ENCODE peak calls at places on chromosomes 12 and 14, in four cellular contexts. H, Q, J and A are unnamed samples.
A peak's percentile ranks its signal among the peaks of the same experiment; 100 is the strongest.

GRCh38 chr12:12379831-12380730 is 23.2 kb downstream of the BORCS5 start:
- DNase-seq in H (no peak), Q (no peak), J (no peak), A (no peak)

GRCh38 chr12:57935839-57936512 is 5.4 kb upstream of the ATP23 start:
- DNase-seq in H (peak; percentile 95), Q (peak; percentile 92), J (peak; percentile 91), A (peak; percentile 98)

GRCh38 chr12:14938301-14938700 is at the start of gene ERP27:
- DNase-seq in H (no peak), Q (no peak), J (no peak), A (no peak)

GRCh38 chr12:52691076-52691764 is 11.0 kb upstream of the KRT1 start:
- DNase-seq in H (no peak), Q (no peak), J (peak; percentile 28), A (no peak)

GRCh38 chr14:55794655-55795583 is 214.9 kb downstream of the KTN1 start:
- DNase-seq in H (peak; percentile 61), Q (peak; percentile 33), J (peak; percentile 10), A (no peak)

GRCh38 chr12:94873368-94874085 is 130.0 kb downstream of the NDUFA12 start:
- DNase-seq in H (no peak), Q (no peak), J (peak; percentile 45), A (no peak)

GRCh38 chr14:31932675-31933074 is 144.4 kb upstream of the ARHGAP5 start:
- DNase-seq in H (no peak), Q (no peak), J (no peak), A (no peak)

GRCh38 chr14:84857571-84857970 is 672.4 kb upstream of the FLRT2 start:
- DNase-seq in H (peak; percentile 16), Q (no peak), J (no peak), A (no peak)

GRCh38 chr14:67240978-67241415 is 238 bp upstream of the PALS1 start:
- DNase-seq in H (peak; percentile 97), Q (peak; percentile 96), J (peak; percentile 98), A (peak; percentile 99)

GRCh38 chr12:38053655-38054464 is 262.7 kb upstream of the ALG10B start:
- DNase-seq in H (no peak), Q (no peak), J (peak; percentile 58), A (no peak)

GRCh38 chr12:79560165-79560889 is 130.4 kb downstream of the PAWR start:
- DNase-seq in H (peak; percentile 5), Q (no peak), J (peak; percentile 63), A (no peak)

GRCh38 chr14:100784523-100785337 is 41.2 kb upstream of the MEG3 start:
- DNase-seq in H (no peak), Q (no peak), J (no peak), A (no peak)

GRCh38 chr14:90383731-90384542 is 12.9 kb upstream of the CALM1 start:
- DNase-seq in H (peak; percentile 71), Q (peak; percentile 46), J (peak; percentile 68), A (peak; percentile 62)

GRCh38 chr14:22796087-22796707 is 19.0 kb downstream of the SLC7A7 start:
- DNase-seq in H (no peak), Q (no peak), J (no peak), A (no peak)

GRCh38 chr12:38384816-38385491 is 68.4 kb downstream of the ALG10B start:
- DNase-seq in H (no peak), Q (no peak), J (no peak), A (no peak)

GRCh38 chr14:49971156-49972141 is 78.6 kb downstream of the ARF6 start:
- DNase-seq in H (peak; percentile 43), Q (peak; percentile 25), J (no peak), A (peak; percentile 99)

GRCh38 chr12:24297516-24297915 is 348.0 kb upstream of the SOX5 start:
- DNase-seq in H (peak; percentile 27), Q (no peak), J (no peak), A (no peak)

GRCh38 chr14:72790887-72791566 is 102.9 kb downstream of the DPF3 start:
- DNase-seq in H (no peak), Q (no peak), J (no peak), A (no peak)

GRCh38 chr14:34693228-34693939 is 21.0 kb downstream of the CFL2 start:
- DNase-seq in H (peak; percentile 19), Q (no peak), J (peak; percentile 23), A (peak; percentile 61)

GRCh38 chr14:93040443-93040842 is 75.3 kb downstream of the ITPK1 start:
- DNase-seq in H (no peak), Q (no peak), J (no peak), A (no peak)

GRCh38 chr12:98639526-98639925 is 5.1 kb downstream of the IKBIP start:
- DNase-seq in H (no peak), Q (no peak), J (no peak), A (no peak)

GRCh38 chr12:104275689-104276088 is 27.9 kb upstream of the EID3 start:
- DNase-seq in H (no peak), Q (peak; percentile 53), J (no peak), A (no peak)

GRCh38 chr12:49810159-49810459 is 18.1 kb downstream of the NCKAP5L start:
- DNase-seq in H (no peak), Q (no peak), J (no peak), A (no peak)

GRCh38 chr12:46386360-46386867 is 13.8 kb upstream of the SLC38A2 start:
- DNase-seq in H (peak; percentile 97), Q (peak; percentile 98), J (no peak), A (no peak)

GRCh38 chr12:101671157-101671791 is 26.2 kb upstream of the CHPT1 start:
- DNase-seq in H (no peak), Q (no peak), J (no peak), A (peak; percentile 47)

GRCh38 chr12:12443482-12443881 is 86.6 kb downstream of the BORCS5 start:
- DNase-seq in H (peak; percentile 23), Q (no peak), J (no peak), A (no peak)

GRCh38 chr12:127077262-127078045 is 1189.5 kb upstream of the TMEM132C start:
- DNase-seq in H (no peak), Q (no peak), J (no peak), A (no peak)

DNA sequence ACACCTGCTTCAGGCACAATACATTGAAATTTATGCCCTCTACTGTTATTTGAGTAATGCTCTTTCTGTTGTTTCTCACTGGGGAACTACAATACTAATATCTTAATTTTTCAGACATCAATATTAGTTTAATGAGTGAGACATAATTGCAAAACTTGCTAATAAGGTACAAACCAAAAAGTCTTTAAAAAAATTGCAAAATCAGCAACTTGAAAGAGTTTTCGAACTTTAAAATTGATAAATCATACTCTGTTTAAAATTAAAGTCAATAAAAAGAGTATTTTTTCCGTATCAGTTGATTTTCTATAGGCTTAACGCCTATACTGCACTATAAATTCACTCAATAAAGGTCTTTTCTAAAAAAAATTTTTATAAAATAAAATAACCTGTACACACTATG is 1735.9 kb upstream of the SEL1L start:
- DNase-seq in H (no peak), Q (no peak), J (no peak), A (no peak)
- H3K4me3 ChIP-seq in H (no peak overlapping the region), Q (no peak overlapping the region), J (no peak overlapping the region), A (no peak overlapping the region)

GRCh38 chr12:67721216-67721615 is 72.7 kb downstream of the DYRK2 start:
- DNase-seq in H (no peak), Q (no peak), J (no peak), A (no peak)
- H3K4me3 ChIP-seq in H (no peak overlapping the region), Q (no peak overlapping the region), J (no peak overlapping the region), A (no peak overlapping the region)

DNA sequence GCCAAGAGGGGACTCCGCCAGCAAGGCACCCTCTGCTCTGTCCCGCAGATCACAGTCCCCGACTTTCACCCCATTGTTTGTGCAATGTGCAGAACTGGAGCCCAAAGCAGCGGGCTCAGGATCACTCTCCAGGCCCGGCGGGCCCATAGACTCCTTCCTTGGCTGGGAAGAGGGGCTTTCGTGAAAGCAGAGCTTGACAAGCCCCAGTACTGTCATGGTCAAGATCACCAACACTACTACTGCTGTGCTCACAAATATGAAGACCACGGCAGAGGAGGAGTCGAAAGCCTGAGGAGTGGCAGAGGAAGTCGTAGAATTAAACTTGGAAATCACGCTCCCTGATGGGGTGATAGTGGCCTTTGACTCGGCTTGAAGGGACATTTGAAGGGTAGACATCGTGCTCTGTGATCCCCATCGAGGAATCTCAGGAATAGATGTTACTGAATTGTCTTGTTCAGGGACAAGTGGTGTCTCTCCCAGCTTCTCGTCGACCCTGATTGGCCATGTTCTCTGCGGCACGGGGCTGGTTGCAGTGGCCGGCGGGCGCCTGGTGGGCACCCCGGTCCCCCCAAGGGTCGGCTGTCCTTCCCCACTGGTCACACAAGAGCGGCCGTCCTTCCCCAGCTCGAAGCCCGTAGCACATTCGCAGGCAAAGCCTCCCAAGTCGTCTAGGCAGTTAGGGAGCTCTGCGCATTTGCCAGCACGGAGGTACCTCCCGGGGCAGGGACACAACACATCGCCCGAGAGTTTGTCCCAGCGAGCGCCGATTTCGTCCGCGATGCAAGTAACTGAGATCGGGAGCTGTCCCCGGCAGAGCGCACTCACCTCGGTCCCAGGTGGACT is 1.1 kb downstream of the CLEC14A start:
- DNase-seq in H (no peak), Q (no peak), J (no peak), A (no peak)
- H3K4me3 ChIP-seq in H (peak overlapping the region; percentile 52), Q (peak overlapping the region; percentile 31), J (no peak overlapping the region), A (no peak overlapping the region)

DNA sequence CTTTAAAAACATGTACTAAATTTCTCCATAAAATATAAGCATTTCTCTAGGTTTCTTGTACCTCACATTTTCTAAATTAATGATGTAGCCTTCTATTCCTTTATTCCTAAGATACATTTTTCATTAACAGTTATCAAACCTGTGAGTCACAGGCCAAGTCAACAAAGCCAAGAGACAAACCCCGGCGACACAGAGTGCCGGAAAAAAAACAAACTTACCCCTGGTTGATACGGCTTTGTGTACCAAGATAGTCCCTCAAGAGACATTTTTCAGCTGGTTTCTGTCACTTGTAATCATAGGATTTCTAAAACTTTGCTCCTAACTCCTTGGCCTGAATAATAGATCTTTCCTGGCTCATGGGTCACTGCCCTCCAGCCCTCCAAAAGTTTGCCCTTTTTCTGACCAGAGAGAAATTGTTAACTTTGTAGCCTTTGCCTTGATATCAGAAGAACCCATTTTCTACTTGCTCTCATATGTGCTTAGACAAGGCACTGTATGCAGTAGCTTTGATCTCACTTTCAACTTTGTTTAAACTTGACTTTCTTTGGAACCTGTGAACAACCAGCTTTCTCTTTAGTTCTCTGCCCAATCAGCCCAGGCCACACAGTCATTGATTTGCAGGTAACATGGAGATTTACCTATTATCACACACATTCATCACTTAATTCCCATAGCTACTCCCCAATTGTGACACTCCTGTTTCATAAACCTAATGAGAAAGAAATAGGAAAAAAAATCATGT is 172.2 kb downstream of the PRKD1 start:
- DNase-seq in H (no peak), Q (no peak), J (no peak), A (peak; percentile 29)
- H3K4me3 ChIP-seq in H (no peak overlapping the region), Q (no peak overlapping the region), J (no peak overlapping the region), A (no peak overlapping the region)

DNA sequence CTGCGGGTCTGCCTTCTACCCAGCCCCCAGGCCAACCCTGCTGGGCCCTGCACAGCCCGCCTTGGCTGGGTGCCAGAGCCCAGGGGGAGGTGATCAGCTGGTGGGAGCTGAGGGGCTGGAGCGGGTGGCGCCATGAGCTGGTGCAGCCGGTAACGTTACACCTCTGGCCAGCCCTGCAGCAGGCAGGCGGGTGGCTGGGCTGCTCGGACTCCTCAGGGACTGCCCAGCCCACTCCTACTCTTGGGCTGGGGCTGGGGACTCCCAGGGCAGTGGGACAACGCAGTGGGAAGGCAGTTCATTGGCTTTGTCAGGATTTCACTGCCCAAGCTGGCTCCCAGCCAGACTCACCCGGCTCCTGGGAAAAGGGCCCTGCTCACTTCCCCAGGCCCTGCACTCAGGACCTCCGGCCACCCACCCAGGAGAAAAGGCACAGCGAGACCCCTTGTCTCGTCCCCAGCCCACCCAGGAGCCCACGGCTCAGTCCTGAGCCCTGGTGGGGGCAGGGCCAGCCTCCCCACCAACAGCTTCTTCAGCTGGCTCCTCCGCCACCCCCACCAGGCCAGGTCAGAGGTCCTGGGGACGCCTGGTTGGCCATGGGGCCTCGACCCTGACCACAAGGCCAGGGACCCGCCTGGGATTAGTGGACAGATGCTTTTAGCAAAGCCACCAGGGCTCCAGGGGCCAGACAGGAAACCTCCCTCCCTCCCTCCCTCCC is 1.0 kb downstream of the PGF start:
- DNase-seq in H (no peak), Q (no peak), J (no peak), A (no peak)
- H3K4me3 ChIP-seq in H (peak overlapping the region; percentile 63), Q (no peak overlapping the region), J (peak overlapping the region; percentile 60), A (no peak overlapping the region)